ENCODE peak calls at places on chromosomes 7 and 10, in seven cellular contexts. One of them, this sample, is unnamed.

GRCh38 chr7:117448655-117449054 is 21.4 kb upstream of the ASZ1 start:
- DNase-seq in PC-9: no peak
- DNase-seq in AG09319: no peak
- DNase-seq in ovary: no peak
- DNase-seq in amygdala: no peak
- DNase-seq in T-helper 1 cell: no peak
- DNase-seq in left ventricle myocardium superior: no peak
- DNase-seq in this sample: no peak

GRCh38 chr7:83856094-83856493 is 207.2 kb upstream of the SEMA3E start:
- DNase-seq in AG09319: no peak
- DNase-seq in left ventricle myocardium superior: no peak
- DNase-seq in PC-9: no peak
- DNase-seq in ovary: no peak
- DNase-seq in T-helper 1 cell: no peak
- DNase-seq in amygdala: no peak
- DNase-seq in this sample: no peak

GRCh38 chr10:9299966-9300365 is 1245.5 kb downstream of the GATA3 start:
- DNase-seq in left ventricle myocardium superior: no peak
- DNase-seq in AG09319: no peak
- DNase-seq in PC-9: no peak
- DNase-seq in amygdala: no peak
- DNase-seq in ovary: no peak
- DNase-seq in T-helper 1 cell: no peak
- DNase-seq in this sample: no peak

GRCh38 chr10:113643183-113643582 is 20.7 kb downstream of the NRAP start:
- DNase-seq in amygdala: no peak
- DNase-seq in T-helper 1 cell: no peak
- DNase-seq in AG09319: no peak
- DNase-seq in PC-9: no peak
- DNase-seq in left ventricle myocardium superior: no peak
- DNase-seq in ovary: no peak
- DNase-seq in this sample: no peak

GRCh38 chr10:34163075-34163905 is 651.8 kb downstream of the PARD3 start:
- DNase-seq in T-helper 1 cell: no peak
- DNase-seq in PC-9: no peak
- DNase-seq in ovary: no peak
- DNase-seq in AG09319: no peak
- DNase-seq in left ventricle myocardium superior: no peak
- DNase-seq in amygdala: no peak
- DNase-seq in this sample: no peak

GRCh38 chr10:49646256-49646870 is 32.5 kb downstream of the CHAT start:
- DNase-seq in amygdala: no peak
- DNase-seq in AG09319: no peak
- DNase-seq in left ventricle myocardium superior: no peak
- DNase-seq in ovary: peak; percentile 5
- DNase-seq in PC-9: no peak
- DNase-seq in T-helper 1 cell: no peak
- DNase-seq in this sample: no peak

GRCh38 chr7:120370954-120371353 is 98.0 kb downstream of the KCND2 start:
- DNase-seq in ovary: no peak
- DNase-seq in T-helper 1 cell: no peak
- DNase-seq in left ventricle myocardium superior: no peak
- DNase-seq in AG09319: no peak
- DNase-seq in amygdala: no peak
- DNase-seq in PC-9: no peak
- DNase-seq in this sample: no peak

GRCh38 chr7:127158659-127159058 is 94.1 kb downstream of the GRM8 start:
- DNase-seq in PC-9: no peak
- DNase-seq in AG09319: no peak
- DNase-seq in ovary: no peak
- DNase-seq in T-helper 1 cell: no peak
- DNase-seq in amygdala: no peak
- DNase-seq in left ventricle myocardium superior: no peak
- DNase-seq in this sample: no peak

GRCh38 chr10:44384601-44385422 is at the start of gene CXCL12:
- DNase-seq in PC-9: no peak
- DNase-seq in amygdala: no peak
- DNase-seq in ovary: peak; percentile 27
- DNase-seq in AG09319: no peak
- DNase-seq in left ventricle myocardium superior: peak; percentile 77
- DNase-seq in T-helper 1 cell: no peak
- DNase-seq in this sample: peak; percentile 22

GRCh38 chr10:22552888-22553378 is 161.4 kb downstream of the PIP4K2A start:
- DNase-seq in AG09319: no peak
- DNase-seq in PC-9: no peak
- DNase-seq in T-helper 1 cell: no peak
- DNase-seq in ovary: no peak
- DNase-seq in left ventricle myocardium superior: no peak
- DNase-seq in amygdala: no peak
- DNase-seq in this sample: no peak

GRCh38 chr7:125599387-125599786 is 669.8 kb upstream of the POT1 start:
- DNase-seq in ovary: no peak
- DNase-seq in left ventricle myocardium superior: no peak
- DNase-seq in amygdala: no peak
- DNase-seq in PC-9: no peak
- DNase-seq in T-helper 1 cell: no peak
- DNase-seq in AG09319: no peak
- DNase-seq in this sample: no peak

GRCh38 chr10:70761031-70761601 is 24.1 kb downstream of the TBATA start:
- DNase-seq in ovary: no peak
- DNase-seq in PC-9: peak; percentile 40
- DNase-seq in left ventricle myocardium superior: no peak
- DNase-seq in T-helper 1 cell: no peak
- DNase-seq in AG09319: no peak
- DNase-seq in amygdala: no peak
- DNase-seq in this sample: no peak

GRCh38 chr10:13571541-13571940 is 15.2 kb upstream of the PRPF18 start:
- DNase-seq in amygdala: no peak
- DNase-seq in ovary: no peak
- DNase-seq in T-helper 1 cell: no peak
- DNase-seq in left ventricle myocardium superior: no peak
- DNase-seq in PC-9: no peak
- DNase-seq in AG09319: no peak
- DNase-seq in this sample: no peak

GRCh38 chr10:26799342-26799741 is 61.4 kb downstream of the ABI1 start:
- DNase-seq in T-helper 1 cell: no peak
- DNase-seq in left ventricle myocardium superior: no peak
- DNase-seq in amygdala: no peak
- DNase-seq in ovary: no peak
- DNase-seq in PC-9: no peak
- DNase-seq in AG09319: no peak
- DNase-seq in this sample: no peak

GRCh38 chr7:75699993-75700392 is 38.7 kb downstream of the HIP1 start:
- DNase-seq in T-helper 1 cell: no peak
- DNase-seq in ovary: no peak
- DNase-seq in AG09319: no peak
- DNase-seq in left ventricle myocardium superior: no peak
- DNase-seq in amygdala: no peak
- DNase-seq in PC-9: no peak
- DNase-seq in this sample: no peak

GRCh38 chr7:84677386-84677785 is 482.8 kb upstream of the SEMA3A start:
- DNase-seq in ovary: no peak
- DNase-seq in amygdala: no peak
- DNase-seq in PC-9: no peak
- DNase-seq in AG09319: no peak
- DNase-seq in left ventricle myocardium superior: no peak
- DNase-seq in T-helper 1 cell: no peak
- DNase-seq in this sample: no peak

GRCh38 chr7:101746311-101746710 is 71.1 kb upstream of the CUX1 start:
- DNase-seq in left ventricle myocardium superior: no peak
- DNase-seq in AG09319: no peak
- DNase-seq in T-helper 1 cell: no peak
- DNase-seq in PC-9: no peak
- DNase-seq in ovary: no peak
- DNase-seq in amygdala: no peak
- DNase-seq in this sample: no peak

GRCh38 chr10:94115725-94116124 is 122.0 kb downstream of the PLCE1 start:
- DNase-seq in AG09319: no peak
- DNase-seq in ovary: no peak
- DNase-seq in left ventricle myocardium superior: no peak
- DNase-seq in amygdala: no peak
- DNase-seq in PC-9: peak; percentile 22
- DNase-seq in T-helper 1 cell: no peak
- DNase-seq in this sample: no peak

GRCh38 chr7:36278069-36278766 is 111.4 kb upstream of the ANLN start:
- DNase-seq in ovary: no peak
- DNase-seq in AG09319: no peak
- DNase-seq in T-helper 1 cell: no peak
- DNase-seq in PC-9: no peak
- DNase-seq in left ventricle myocardium superior: no peak
- DNase-seq in amygdala: no peak
- DNase-seq in this sample: no peak

GRCh38 chr10:125222515-125222914 is 62.2 kb upstream of the CTBP2 start:
- DNase-seq in AG09319: no peak
- DNase-seq in left ventricle myocardium superior: no peak
- DNase-seq in amygdala: no peak
- DNase-seq in T-helper 1 cell: no peak
- DNase-seq in PC-9: no peak
- DNase-seq in ovary: no peak
- DNase-seq in this sample: no peak

GRCh38 chr10:12130237-12130872 is 878 bp downstream of the SEC61A2 start:
- DNase-seq in amygdala: no peak
- DNase-seq in T-helper 1 cell: no peak
- DNase-seq in left ventricle myocardium superior: no peak
- DNase-seq in AG09319: peak; percentile 18
- DNase-seq in PC-9: peak; percentile 41
- DNase-seq in ovary: peak; percentile 13
- DNase-seq in this sample: peak; percentile 36